ENCODE peak calls at places on chromosomes 13 and 19, in ten cellular contexts. T is psoas muscle, W is AG04450, O is tibial nerve, Y is lung, M is thoracic aorta, C is transverse colon, P is brain microvascular endothelial cell, Q is HepG2, D is stomach. U is an unnamed sample.

GRCh38 chr13:90686438-90686837 is 661.0 kb upstream of the MIR17HG start:
- DNase-seq in M (no peak), O (no peak), Q (no peak), C (no peak), T (no peak), Y (no peak), D (no peak), W (peak), P (peak), U (no peak)

GRCh38 chr13:36046672-36047071 is 84.5 kb downstream of the DCLK1 start:
- DNase-seq in W (no peak), Y (no peak), O (no peak), Q (no peak), D (no peak), P (no peak), M (no peak), C (no peak), T (no peak), U (no peak)

GRCh38 chr19:46515879-46516350 is 20.2 kb upstream of the PNMA8B start:
- DNase-seq in P (peak), O (no peak), D (no peak), W (no peak), Y (no peak), T (no peak), C (no peak), Q (peak), M (no peak), U (no peak)

GRCh38 chr19:1026189-1027019 is at the start of gene CNN2:
- DNase-seq in T (peak), M (no peak), P (peak), Y (peak), O (peak), D (peak), Q (peak), W (no peak), C (peak), U (no peak)

GRCh38 chr13:108214511-108215383 is 589 bp downstream of the LIG4 start:
- DNase-seq in T (peak), D (no peak), O (no peak), C (no peak), M (no peak), W (no peak), Q (no peak), Y (no peak), P (no peak), U (no peak)

GRCh38 chr19:47107953-47108746 is 5.4 kb downstream of the ZC3H4 start:
- DNase-seq in M (no peak), C (no peak), Y (no peak), O (no peak), W (no peak), P (no peak), D (no peak), T (no peak), Q (no peak), U (no peak)

GRCh38 chr19:1248454-1249297 is at the start of gene MIDN:
- DNase-seq in C (peak), O (no peak), Q (peak), Y (peak), W (no peak), D (peak), P (peak), M (no peak), T (peak), U (no peak)

GRCh38 chr13:48648446-48648845 is 5.3 kb upstream of the CYSLTR2 start:
- DNase-seq in Y (no peak), D (no peak), W (no peak), P (no peak), M (no peak), Q (no peak), O (no peak), T (no peak), C (no peak), U (no peak)

GRCh38 chr19:18232540-18233223 is 6.4 kb upstream of the PDE4C start:
- DNase-seq in Y (no peak), M (no peak), Q (no peak), O (no peak), T (no peak), P (no peak), D (no peak), C (no peak), W (no peak), U (no peak)

GRCh38 chr13:46687810-46688209 is 109.2 kb downstream of the ESD start:
- DNase-seq in Y (no peak), W (no peak), D (no peak), O (no peak), C (no peak), T (no peak), P (peak), M (no peak), Q (peak), U (peak)

GRCh38 chr19:18589380-18590272 is 1.0 kb downstream of the REX1BD start:
- DNase-seq in C (peak), Y (peak), T (peak), D (peak), Q (peak), M (no peak), O (no peak), W (no peak), P (peak), U (no peak)

GRCh38 chr19:43432866-43433673 is 18.4 kb downstream of the TEX101 start:
- DNase-seq in W (no peak), Q (peak), Y (peak), C (peak), P (peak), M (no peak), O (no peak), D (peak), T (peak), U (peak)

GRCh38 chr13:24301434-24301833 is 7.9 kb upstream of the C1QTNF9 start:
- DNase-seq in D (peak), T (no peak), M (no peak), Q (no peak), O (no peak), P (no peak), Y (no peak), W (no peak), C (no peak), U (no peak)

GRCh38 chr19:934865-935422 is 9.1 kb downstream of the ARID3A start:
- DNase-seq in P (no peak), T (peak), W (no peak), O (peak), Q (peak), Y (peak), C (peak), D (peak), M (no peak), U (no peak)

GRCh38 chr19:650121-650520 is 10.4 kb downstream of the FGF22 start:
- DNase-seq in D (no peak), M (no peak), T (no peak), Y (no peak), Q (no peak), P (no peak), C (no peak), W (no peak), O (no peak), U (no peak)

GRCh38 chr19:48442116-48443035 is 3.4 kb upstream of the GRWD1 start:
- DNase-seq in C (no peak), Y (no peak), O (no peak), P (no peak), T (no peak), M (no peak), Q (no peak), D (no peak), W (no peak), U (no peak)

GRCh38 chr19:2976609-2977000 is 759 bp upstream of the TLE6 start:
- DNase-seq in O (no peak), C (no peak), M (no peak), W (no peak), Y (no peak), Q (no peak), P (no peak), T (no peak), D (no peak), U (no peak)

GRCh38 chr13:57611956-57612355 is 19.6 kb upstream of the PCDH17 start:
- DNase-seq in D (no peak), O (no peak), Q (no peak), W (no peak), P (no peak), C (no peak), T (no peak), Y (no peak), M (no peak), U (no peak)

GRCh38 chr13:40169476-40169875 is 497.0 kb downstream of the FOXO1 start:
- DNase-seq in D (no peak), W (no peak), Y (no peak), M (no peak), Q (no peak), O (no peak), P (no peak), T (no peak), C (no peak), U (no peak)

GRCh38 chr19:48511800-48512503 is at the start of gene LMTK3:
- DNase-seq in M (no peak), W (no peak), P (no peak), D (no peak), C (peak), O (no peak), Y (no peak), Q (no peak), T (no peak), U (no peak)

GRCh38 chr19:41321600-41322270 is 11.8 kb downstream of the CCDC97 start:
- DNase-seq in Y (no peak), W (no peak), Q (peak), M (no peak), C (peak), D (no peak), T (peak), P (peak), O (no peak), U (no peak)

GRCh38 chr19:5298502-5298901 is 42.1 kb downstream of the PTPRS start:
- DNase-seq in M (no peak), C (no peak), D (peak), Y (peak), Q (no peak), O (no peak), W (no peak), P (no peak), T (peak), U (no peak)

GRCh38 chr19:19632661-19633060 is 4.6 kb upstream of the LPAR2 start:
- DNase-seq in W (no peak), T (no peak), C (no peak), M (no peak), Y (no peak), O (no peak), D (no peak), P (no peak), Q (no peak), U (no peak)

GRCh38 chr19:10219678-10220077 is 11.5 kb downstream of the S1PR2 start:
- DNase-seq in O (no peak), D (no peak), T (no peak), Y (no peak), C (no peak), W (peak), Q (peak), M (no peak), P (peak), U (no peak)

GRCh38 chr13:113918981-113919646 is 54.8 kb downstream of the C13orf46 start:
- DNase-seq in W (no peak), D (peak), Y (no peak), T (no peak), O (no peak), P (no peak), Q (no peak), C (no peak), M (no peak), U (no peak)

DNA sequence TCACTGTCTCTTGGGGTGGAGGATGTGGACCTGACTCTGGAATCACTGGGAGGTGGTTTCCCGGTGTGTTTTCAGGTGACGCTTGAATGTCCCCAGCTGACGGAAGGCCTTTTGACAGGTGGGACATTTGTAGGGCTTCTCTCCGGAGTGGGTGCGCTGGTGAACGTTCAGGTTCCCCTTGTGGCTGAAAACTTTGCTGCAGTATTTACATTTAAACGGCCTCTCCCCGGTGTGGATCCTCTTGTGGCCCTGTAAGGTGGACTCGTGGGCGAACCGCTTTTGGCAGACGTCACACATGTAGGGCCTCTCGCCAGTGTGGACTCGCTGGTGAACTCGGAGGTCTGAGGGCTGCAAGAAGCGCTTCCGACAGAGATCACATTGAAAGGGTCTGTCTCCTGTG is 7.8 kb downstream of the ZSCAN5B start:
- DNase-seq in Q (no peak), M (no peak), W (no peak), D (no peak), O (no peak), T (no peak), P (no peak), C (no peak), Y (no peak), U (no peak)
- H3K4me3 ChIP-seq in Q (no peak), M (no peak), W (no peak), D (no peak), O (no peak), T (no peak), P (no peak), C (no peak), Y (no peak), U (no peak)

DNA sequence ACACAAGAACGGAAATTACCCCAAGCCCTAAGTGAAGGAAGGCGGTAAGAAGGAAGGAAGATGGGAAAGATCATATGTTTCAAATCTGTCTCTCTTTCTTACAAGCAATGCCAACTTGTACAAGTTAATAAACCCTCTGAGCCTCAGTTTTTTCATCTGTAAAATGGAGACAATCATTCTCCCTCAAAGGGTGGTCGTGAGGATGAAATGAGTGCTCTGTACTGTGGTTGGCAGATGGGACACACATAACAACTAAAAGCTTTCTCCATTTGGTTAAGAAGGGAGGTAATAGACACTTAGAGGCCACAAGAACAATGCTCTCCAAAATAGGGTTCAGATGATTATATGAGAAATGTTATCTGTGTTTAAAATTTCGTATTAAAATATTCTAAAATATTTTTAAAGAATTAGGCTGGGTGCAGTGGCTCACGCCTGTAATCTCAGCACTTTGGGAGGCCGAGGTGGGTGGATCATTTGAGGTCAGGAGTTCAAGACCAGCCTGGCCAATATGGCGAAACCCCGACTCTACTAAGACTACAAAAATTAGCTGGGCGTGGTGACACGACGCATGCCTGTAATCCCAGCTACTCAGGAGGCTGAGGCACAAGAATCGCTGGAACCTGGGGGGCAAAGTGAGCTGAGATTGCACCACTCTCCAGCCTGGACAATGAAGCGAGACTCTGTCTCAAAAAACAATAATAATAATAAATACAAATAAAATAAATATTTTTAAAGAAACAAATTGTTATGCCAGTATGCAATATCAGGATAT is 89.7 kb downstream of the STARD13 start:
- DNase-seq in D (no peak), W (no peak), Q (no peak), T (no peak), O (no peak), M (no peak), C (no peak), P (no peak), Y (no peak), U (no peak)
- H3K27ac ChIP-seq in D (peak), W (peak), Q (peak), T (no peak), O (peak), M (no peak), C (peak), P (peak), Y (peak), U (no peak)

GRCh38 chr13:51068501-51068900 is 42.6 kb downstream of the C13orf42 start:
- DNase-seq in D (no peak), T (no peak), O (no peak), Y (no peak), W (no peak), P (no peak), M (no peak), C (no peak), Q (no peak), U (no peak)

GRCh38 chr13:51066091-51066831 is 44.8 kb downstream of the C13orf42 start:
- DNase-seq in T (no peak), Y (no peak), C (no peak), O (no peak), M (no peak), Q (no peak), D (no peak), P (peak), W (no peak), U (no peak)

GRCh38 chr13:51067376-51068125 is 43.5 kb downstream of the C13orf42 start:
- DNase-seq in O (no peak), W (no peak), P (no peak), M (no peak), T (no peak), Q (no peak), Y (no peak), D (no peak), C (no peak), U (no peak)

GRCh38 chr13:51070005-51070649 is 40.9 kb downstream of the C13orf42 start:
- DNase-seq in P (peak), W (peak), Y (peak), T (peak), M (no peak), Q (peak), D (peak), O (peak), C (peak), U (peak)

GRCh38 chr13:51071493-51071892 is 39.6 kb downstream of the C13orf42 start:
- DNase-seq in D (no peak), W (no peak), O (no peak), Y (no peak), M (no peak), Q (no peak), P (no peak), C (no peak), T (no peak), U (no peak)
- H3K4me3 ChIP-seq in D (no peak), W (no peak), O (no peak), Y (no peak), M (no peak), Q (no peak), P (no peak), C (no peak), T (no peak), U (no peak)

DNA sequence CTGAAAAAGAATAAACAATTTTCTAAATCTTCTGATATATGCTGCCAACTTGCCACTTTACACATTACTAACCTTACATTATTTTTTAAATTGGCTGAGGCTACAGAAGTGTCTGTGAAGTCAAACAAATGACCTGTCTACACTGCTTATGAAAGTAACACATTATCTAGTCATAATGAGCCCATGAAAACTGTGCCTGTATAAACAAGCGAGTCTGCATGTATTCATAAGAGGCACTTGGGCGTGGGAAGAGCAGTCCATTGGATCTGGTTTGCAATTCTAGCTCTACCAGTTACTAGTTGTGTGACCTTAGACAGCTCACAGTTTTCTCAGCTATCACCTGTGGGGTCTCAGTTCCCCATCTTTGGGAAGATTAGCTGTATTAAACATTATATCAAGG is 3.1 kb downstream of the VPS36 start:
- DNase-seq in T (no peak), M (no peak), Q (no peak), W (no peak), D (no peak), P (no peak), C (no peak), Y (no peak), O (no peak), U (no peak)
- H3K27ac ChIP-seq in T (no peak), M (no peak), Q (no peak), W (no peak), D (no peak), P (no peak), C (no peak), Y (no peak), O (no peak), U (no peak)